ENCODE peak calls at places on chromosomes 4 and X, in six cellular contexts. E is fibroblast of mammary gland, C is lower leg skin, W is cardiac fibroblast, X is astrocyte, A is foreskin fibroblast. R is an unnamed sample.

GRCh38 chr4:136036744-136037143 is 1495.5 kb downstream of the PCDH18 start:
- DNase-seq in X (peak), E (peak), C (no peak), W (peak), A (peak), R (peak)

GRCh38 chrX:22526339-22526738 is 253.6 kb downstream of the CBLL2 start:
- DNase-seq in W (peak), A (peak), E (peak), X (peak), C (no peak), R (peak)

GRCh38 chr4:48334236-48334635 is 7.1 kb upstream of the SLAIN2 start:
- DNase-seq in X (no peak), W (no peak), A (no peak), C (no peak), E (no peak), R (no peak)

GRCh38 chrX:110086916-110087484 is 84.1 kb downstream of the TMEM164 start:
- DNase-seq in A (peak), X (peak), E (peak), W (peak), C (no peak), R (peak)

GRCh38 chrX:102514536-102514935 is 2.0 kb downstream of the TMSB15A start:
- DNase-seq in A (no peak), X (no peak), W (no peak), E (no peak), C (no peak), R (no peak)

GRCh38 chr4:16884673-16885460 is 13.6 kb downstream of the LDB2 start:
- DNase-seq in X (no peak), A (no peak), W (no peak), C (no peak), E (no peak), R (no peak)

GRCh38 chrX:20372533-20372932 is 105.8 kb upstream of the RPS6KA3 start:
- DNase-seq in X (peak), W (peak), C (no peak), E (no peak), A (peak), R (no peak)

GRCh38 chrX:19545651-19546050 is 30.3 kb upstream of the MAP3K15 start:
- DNase-seq in W (no peak), X (no peak), A (no peak), E (no peak), C (no peak), R (no peak)

GRCh38 chrX:119960639-119961038 is 17.1 kb upstream of the NKAP start:
- DNase-seq in A (no peak), C (no peak), W (no peak), X (no peak), E (no peak), R (no peak)

GRCh38 chr4:110837896-110838450 is 215.1 kb upstream of the PITX2 start:
- DNase-seq in X (no peak), W (no peak), C (no peak), A (no peak), E (no peak), R (peak)

GRCh38 chr4:35500812-35501211 is 743.5 kb downstream of the ARAP2 start:
- DNase-seq in E (no peak), A (no peak), X (no peak), W (no peak), C (no peak), R (no peak)

GRCh38 chrX:11944486-11944885 is 186.4 kb downstream of the MSL3 start:
- DNase-seq in C (no peak), W (peak), A (peak), X (peak), E (peak), R (no peak)

GRCh38 chrX:111254896-111255693 is 15.2 kb downstream of the CAPN6 start:
- DNase-seq in X (peak), E (no peak), A (no peak), W (no peak), C (no peak), R (no peak)

GRCh38 chr4:13202731-13203519 is 281.2 kb downstream of the RAB28 start:
- DNase-seq in C (peak), X (no peak), A (no peak), E (no peak), W (no peak), R (no peak)

GRCh38 chrX:21757960-21758359 is at the start of gene SMPX:
- DNase-seq in A (no peak), X (no peak), W (no peak), C (no peak), E (no peak), R (no peak)

GRCh38 chrX:97452283-97452682 is 568.6 kb downstream of the RPA4 start:
- DNase-seq in C (no peak), A (no peak), E (no peak), X (no peak), W (no peak), R (no peak)

GRCh38 chr4:24488399-24489164 is 95.8 kb downstream of the DHX15 start:
- DNase-seq in X (peak), W (peak), A (peak), C (peak), E (peak), R (no peak)

GRCh38 chrX:37787353-37787869 is 7.6 kb downstream of the CYBB start:
- DNase-seq in A (no peak), C (peak), X (no peak), E (no peak), W (no peak), R (no peak)

GRCh38 chrX:50081282-50081955 is 119.4 kb downstream of the AKAP4 start:
- DNase-seq in C (no peak), W (peak), X (no peak), A (peak), E (peak), R (no peak)

GRCh38 chrX:72005046-72005445 is 94.4 kb downstream of the NHSL2 start:
- DNase-seq in C (no peak), W (no peak), A (no peak), E (peak), X (no peak), R (no peak)

GRCh38 chr4:76690091-76690905 is 207.6 kb downstream of the SOWAHB start:
- DNase-seq in E (no peak), A (no peak), X (no peak), W (no peak), C (no peak), R (no peak)

GRCh38 chr4:13313856-13314255 is 170.3 kb downstream of the RAB28 start:
- DNase-seq in X (no peak), A (no peak), W (no peak), E (peak), C (no peak), R (no peak)

GRCh38 chr4:158458271-158458895 is 63.3 kb upstream of the RXFP1 start:
- DNase-seq in W (no peak), C (no peak), E (no peak), A (no peak), X (no peak), R (no peak)

GRCh38 chrX:45850775-45851433 is 650.2 kb upstream of the DIPK2B start:
- DNase-seq in E (peak), W (peak), A (no peak), C (peak), X (peak), R (no peak)

GRCh38 chr4:67204441-67204840 is 340.9 kb downstream of the CENPC start:
- DNase-seq in E (no peak), X (peak), C (no peak), W (no peak), A (no peak), R (no peak)

GRCh38 chr4:74426101-74426500 is 18.8 kb upstream of the AREG start:
- DNase-seq in C (no peak), E (peak), W (peak), X (no peak), A (peak), R (peak)

GRCh38 chr4:5827108-5828004 is 65.5 kb downstream of the CRMP1 start:
- DNase-seq in X (no peak), A (peak), W (peak), E (peak), C (no peak), R (no peak)

GRCh38 chr4:2812985-2813384 is 20.1 kb downstream of the SH3BP2 start:
- DNase-seq in A (no peak), C (no peak), X (no peak), W (no peak), E (peak), R (no peak)
- H3K4me3 ChIP-seq in A (peak), C (no peak), X (no peak), W (no peak), E (peak), R (peak)

DNA sequence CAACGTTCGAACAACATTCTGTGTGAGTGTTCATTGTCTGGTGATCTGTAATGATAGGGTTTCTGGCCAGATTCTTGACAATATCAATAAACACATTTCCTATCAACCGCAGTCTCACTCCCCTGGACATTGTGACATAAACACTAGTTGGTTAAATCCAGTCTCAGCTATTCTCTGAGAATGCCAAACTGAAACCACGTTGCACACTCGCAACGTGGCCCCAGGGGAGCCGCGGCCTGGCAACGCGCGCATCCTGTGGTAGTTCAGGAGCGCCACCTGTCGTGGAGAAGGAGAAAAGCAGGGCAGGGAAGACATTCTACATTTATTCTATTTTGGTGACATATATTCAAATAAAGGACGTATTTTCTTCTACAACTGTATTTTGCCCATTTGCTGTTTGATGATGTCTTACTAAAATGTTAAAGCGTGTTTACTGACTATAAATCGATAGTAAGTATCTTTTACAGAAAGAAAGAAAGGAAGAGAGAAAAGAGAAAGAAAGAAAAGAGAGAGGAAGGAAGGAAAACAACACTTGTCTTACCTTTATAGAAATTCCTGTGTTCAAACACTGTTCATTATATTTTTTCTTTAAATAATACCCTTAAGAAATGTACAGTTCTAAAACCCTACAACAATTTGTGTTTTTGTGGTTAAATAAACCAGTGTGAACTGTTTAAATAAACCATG is 738.3 kb upstream of the FRG1 start:
- DNase-seq in W (peak), X (peak), C (peak), E (peak), A (peak), R (peak)
- H3K4me3 ChIP-seq in W (no peak), X (peak), C (no peak), E (peak), A (peak), R (peak)

GRCh38 chr4:8270912-8271815 is 1.6 kb downstream of the HTRA3 start:
- DNase-seq in A (no peak), X (no peak), W (no peak), E (no peak), C (no peak), R (no peak)

GRCh38 chr4:8268211-8268610 is 1.3 kb upstream of the HTRA3 start:
- DNase-seq in E (no peak), W (no peak), C (no peak), A (no peak), X (no peak), R (no peak)

GRCh38 chr4:8270418-8270771 is 841 bp downstream of the HTRA3 start:
- DNase-seq in A (no peak), C (no peak), E (no peak), X (no peak), W (no peak), R (no peak)

GRCh38 chr4:8268901-8269534 is 536 bp upstream of the HTRA3 start:
- DNase-seq in E (no peak), W (no peak), X (no peak), A (no peak), C (no peak), R (no peak)

DNA sequence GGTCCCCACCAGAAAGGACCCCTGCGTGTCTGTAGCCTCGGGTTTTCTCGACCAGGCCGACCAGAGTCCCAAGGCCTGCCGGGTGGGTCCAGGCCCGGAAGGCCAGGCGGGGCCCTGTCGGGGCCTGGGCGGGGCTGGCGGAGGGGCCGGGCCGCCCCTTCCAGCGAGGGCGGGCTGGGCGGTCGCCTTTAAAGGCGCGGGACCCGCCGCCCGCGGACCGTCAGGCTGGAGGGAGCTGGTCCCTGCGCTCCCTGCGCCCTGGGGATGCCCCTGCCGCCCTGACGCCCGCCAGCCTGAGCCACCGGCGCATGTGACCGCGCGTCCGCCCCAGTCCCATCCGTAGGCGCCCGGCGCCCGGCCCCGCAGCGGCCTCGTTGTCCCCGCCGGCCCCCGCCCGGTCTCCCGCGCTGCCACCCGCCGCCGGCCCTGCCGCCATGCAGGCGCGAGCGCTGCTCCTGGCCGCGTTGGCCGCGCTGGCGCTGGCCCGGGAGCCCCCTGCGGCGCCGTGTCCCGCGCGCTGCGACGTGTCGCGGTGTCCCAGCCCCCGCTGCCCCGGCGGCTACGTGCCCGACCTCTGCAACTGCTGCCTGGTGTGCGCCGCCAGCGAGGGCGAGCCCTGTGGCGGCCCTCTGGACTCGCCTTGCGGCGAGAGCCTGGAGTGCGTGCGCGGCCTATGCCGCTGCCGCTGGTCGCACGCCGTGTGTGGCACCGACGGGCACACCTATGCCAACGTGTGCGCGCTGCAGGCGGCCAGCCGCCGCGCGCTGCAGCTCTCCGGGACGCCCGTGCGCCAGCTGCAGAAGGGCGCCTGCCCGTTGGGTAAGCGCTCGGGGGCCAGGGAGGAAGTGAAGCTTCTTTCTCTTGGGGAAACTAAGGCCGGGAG is at the start of gene HTRA3:
- DNase-seq in W (no peak), C (no peak), E (no peak), X (no peak), A (no peak), R (no peak)
- H3K4me3 ChIP-seq in W (no peak), C (no peak), E (no peak), X (peak), A (peak), R (peak)

GRCh38 chr4:42359686-42360085 is 37.6 kb upstream of the SHISA3 start:
- DNase-seq in E (peak), C (no peak), W (peak), A (no peak), X (no peak), R (no peak)
- H3K4me3 ChIP-seq in E (peak), C (no peak), W (no peak), A (no peak), X (no peak), R (no peak)

GRCh38 chrX:70554081-70554480 is 109.4 kb downstream of the DLG3 start:
- DNase-seq in E (peak), A (peak), W (peak), C (no peak), X (peak), R (no peak)
- H3K4me3 ChIP-seq in E (no peak), A (no peak), W (no peak), C (no peak), X (no peak), R (no peak)

GRCh38 chr4:183770900-183771299 is 111.8 kb downstream of the TRAPPC11 start:
- DNase-seq in C (no peak), E (no peak), W (no peak), X (no peak), A (no peak), R (no peak)

GRCh38 chr4:183760326-183760725 is 101.2 kb downstream of the TRAPPC11 start:
- DNase-seq in X (no peak), C (no peak), E (no peak), A (no peak), W (no peak), R (no peak)

GRCh38 chr4:183766140-183766539 is 107.0 kb downstream of the TRAPPC11 start:
- DNase-seq in E (no peak), W (no peak), X (no peak), C (no peak), A (no peak), R (no peak)

GRCh38 chr4:183763990-183764754 is 105.1 kb downstream of the TRAPPC11 start:
- DNase-seq in C (no peak), A (no peak), X (no peak), E (no peak), W (no peak), R (no peak)

GRCh38 chr4:183765121-183765990 is 106.3 kb downstream of the TRAPPC11 start:
- DNase-seq in C (no peak), X (no peak), E (no peak), W (no peak), A (no peak), R (no peak)
- H3K4me3 ChIP-seq in C (no peak), X (no peak), E (no peak), W (no peak), A (no peak), R (no peak)

DNA sequence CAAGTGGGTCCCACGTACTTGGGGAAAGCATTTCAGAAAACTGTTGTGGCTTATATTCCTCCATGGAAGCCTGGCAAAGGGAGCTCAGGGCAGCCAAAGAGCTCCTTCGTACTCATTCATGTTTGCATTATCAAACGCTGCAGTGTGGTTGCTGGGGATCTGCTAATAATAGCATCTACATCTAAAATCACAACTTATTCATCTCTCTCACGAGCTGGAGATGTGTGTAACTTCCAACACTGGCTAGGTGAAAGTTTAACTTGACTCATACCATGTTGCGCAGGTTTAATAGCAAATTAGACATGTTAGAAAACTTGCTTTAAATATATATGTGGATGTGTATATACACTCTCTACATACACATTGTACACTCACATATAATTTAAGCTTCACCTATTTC is 415.1 kb downstream of the AFF2 start:
- DNase-seq in A (no peak), W (no peak), E (no peak), X (no peak), C (no peak), R (no peak)
- H3K4me3 ChIP-seq in A (no peak), W (no peak), E (no peak), X (no peak), C (no peak), R (no peak)

GRCh38 chrX:115582871-115583729 is 22.1 kb downstream of the PLS3 start:
- DNase-seq in C (no peak), A (no peak), W (peak), E (peak), X (peak), R (no peak)
- H3K4me3 ChIP-seq in C (no peak), A (no peak), W (no peak), E (no peak), X (no peak), R (no peak)